ENCODE peak calls at places on chromosomes 11 and 22, in four cellular contexts. B is HepG2, W is uterus, C is body of pancreas. A is an unnamed sample.

GRCh38 chr22:42742940-42743339 is 22.3 kb upstream of the A4GALT start:
- DNase-seq in B (no peak), W (peak; percentile 56), C (no peak), A (peak; percentile 66)

GRCh38 chr11:44899959-44900358 is 50.7 kb downstream of the TP53I11 start:
- DNase-seq in B (peak; percentile 5), C (no peak), W (no peak), A (peak; percentile 28)

GRCh38 chr11:95035316-95035715 is 10.3 kb downstream of the KDM4E start:
- DNase-seq in C (no peak), B (no peak), W (no peak), A (no peak)

GRCh38 chr11:58787903-58788302 is 56.2 kb upstream of the GLYAT start:
- DNase-seq in C (no peak), W (no peak), B (no peak), A (no peak)

GRCh38 chr22:42111798-42112197 is 18.8 kb downstream of the CYP2D6 start:
- DNase-seq in B (no peak), C (no peak), W (no peak), A (no peak)

GRCh38 chr11:200224-201003 is 6.8 kb downstream of the BET1L start:
- DNase-seq in C (no peak), W (no peak), B (no peak), A (peak; percentile 10)

GRCh38 chr22:29916007-29916544 is 33.1 kb downstream of the MTMR3 start:
- DNase-seq in C (no peak), W (no peak), B (no peak), A (no peak)

GRCh38 chr22:50546326-50547230 is 879 bp downstream of the KLHDC7B start:
- DNase-seq in B (no peak), W (no peak), C (no peak), A (no peak)

GRCh38 chr22:17194213-17194612 is 25.0 kb downstream of the ADA2 start:
- DNase-seq in B (no peak), W (no peak), C (no peak), A (no peak)

GRCh38 chr22:29799217-29799680 is 32.1 kb downstream of the UQCR10 start:
- DNase-seq in C (peak; percentile 94), B (peak; percentile 90), W (peak; percentile 83), A (peak; percentile 88)

GRCh38 chr22:23841736-23842404 is 3.1 kb upstream of the DERL3 start:
- DNase-seq in B (no peak), C (no peak), W (no peak), A (no peak)

GRCh38 chr11:114563077-114563476 is 3.4 kb upstream of the NXPE1 start:
- DNase-seq in W (no peak), B (no peak), C (no peak), A (no peak)

GRCh38 chr11:122706689-122707088 is 51.2 kb downstream of the UBASH3B start:
- DNase-seq in W (no peak), C (no peak), B (peak; percentile 77), A (no peak)

GRCh38 chr11:119459293-119459976 is 36.5 kb upstream of the THY1 start:
- DNase-seq in W (no peak), C (no peak), B (no peak), A (no peak)

GRCh38 chr22:42461511-42461910 is 29.3 kb upstream of the NFAM1 start:
- DNase-seq in W (no peak), C (no peak), B (no peak), A (no peak)

GRCh38 chr22:36352775-36353507 is 34.8 kb downstream of the MYH9 start:
- DNase-seq in C (peak; percentile 94), B (peak; percentile 92), W (no peak), A (peak; percentile 82)
- TF ChIP-seq POLR2A in C (peak; percentile 44), B (no peak), W (no peak), A (no peak)

DNA sequence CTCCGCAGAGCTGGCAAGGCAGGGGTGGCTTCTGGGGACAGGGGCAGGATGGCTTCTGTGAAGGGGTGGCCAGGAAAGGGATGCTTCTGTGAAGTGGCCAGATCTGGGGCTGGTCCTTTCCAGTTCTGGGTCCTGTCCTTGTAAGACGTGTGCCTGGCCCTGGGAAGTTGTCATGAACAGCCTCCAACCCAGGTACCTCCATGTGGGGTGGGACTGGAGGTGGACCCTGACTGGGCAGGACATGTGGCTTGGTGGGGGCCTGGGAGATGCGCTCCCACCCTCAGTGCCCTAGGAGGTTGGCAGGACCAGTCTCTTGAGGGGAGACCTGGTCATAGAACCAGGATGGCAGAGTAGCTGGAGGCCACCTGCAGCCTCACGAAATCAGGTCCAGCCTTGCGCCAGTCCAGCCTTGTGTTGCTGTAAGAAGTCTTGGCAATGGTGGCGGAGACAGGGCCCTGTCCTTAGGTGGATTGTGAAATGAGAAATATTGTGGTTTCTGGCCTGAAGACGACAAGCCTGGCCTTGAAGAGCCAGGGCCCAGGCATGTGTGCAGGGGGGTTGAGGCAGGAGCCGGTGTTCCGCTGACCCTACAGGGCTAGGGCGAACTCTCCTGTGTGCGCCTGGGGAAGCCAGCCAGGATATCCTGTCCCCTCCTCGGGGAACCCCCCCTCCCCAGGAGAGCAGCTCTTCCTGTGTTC is 2.6 kb downstream of the KCNQ1 start:
- DNase-seq in W (no peak), B (no peak), C (no peak), A (peak; percentile 27)
- H3K4me1 ChIP-seq in W (no peaks in the 10 kb centered on the region), B (no peaks in the 10 kb centered on the region), C (peaks cover 55% of the 10 kb centered on the region), A (peaks cover 33% of the 10 kb centered on the region)

GRCh38 chr22:48507595-48508350 is 1319.9 kb downstream of the BRD1 start:
- DNase-seq in W (no peak), C (no peak), B (peak; percentile 10), A (no peak)
- TF ChIP-seq POLR2A in W (no peak), C (no peak), B (no peak), A (no peak)

GRCh38 chr11:46914910-46915309 is 3.4 kb downstream of the LRP4 start:
- DNase-seq in C (no peak), W (no peak), B (no peak), A (no peak)
- H3K4me1 ChIP-seq in C (peaks cover 28% of the 10 kb centered on the region), W (no peaks in the 10 kb centered on the region), B (peaks cover 22% of the 10 kb centered on the region), A (peaks cover 28% of the 10 kb centered on the region)

GRCh38 chr11:18707811-18708340 is 9.3 kb downstream of the TMEM86A start:
- DNase-seq in W (no peak), B (no peak), C (no peak), A (no peak)

GRCh38 chr11:18704045-18704645 is 5.6 kb downstream of the TMEM86A start:
- DNase-seq in C (no peak), B (no peak), W (no peak), A (no peak)

GRCh38 chr11:18706330-18707243 is 8.0 kb downstream of the TMEM86A start:
- DNase-seq in W (peak; percentile 74), C (peak; percentile 67), B (no peak), A (peak; percentile 76)

GRCh38 chr11:18704698-18705097 is 6.1 kb downstream of the TMEM86A start:
- DNase-seq in W (no peak), C (no peak), B (no peak), A (no peak)

DNA sequence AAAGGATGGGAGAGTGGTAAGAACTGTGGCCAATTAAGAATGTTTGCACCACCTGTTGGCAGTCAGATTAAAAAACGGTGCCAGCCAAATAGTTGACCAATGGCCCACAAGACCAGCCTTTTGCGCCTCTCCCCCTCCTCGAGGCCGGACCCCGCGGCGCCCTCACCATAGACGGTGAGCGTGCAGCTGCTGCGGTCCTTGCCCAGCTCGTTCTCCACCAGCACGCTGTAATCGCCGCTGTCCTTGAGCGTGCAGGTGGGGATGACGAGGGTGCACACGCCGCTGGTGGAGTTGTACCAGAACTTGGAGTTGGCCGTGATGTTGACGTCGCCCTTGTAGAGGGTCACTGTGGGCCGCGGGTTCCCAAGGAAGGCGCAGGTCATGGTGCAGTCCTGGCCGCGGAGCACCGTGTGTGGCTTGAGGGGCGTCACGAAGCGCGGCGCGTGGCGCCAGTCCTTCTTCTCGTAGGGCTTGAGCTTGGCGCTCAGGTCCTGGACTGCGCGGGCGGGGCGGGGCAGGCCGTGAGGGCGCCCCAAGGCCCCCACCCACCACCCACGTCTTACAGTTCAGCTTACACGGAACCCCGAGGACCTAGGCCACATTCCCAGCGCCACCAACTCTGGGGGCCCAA is 7.2 kb downstream of the TMEM86A start:
- DNase-seq in B (no peak), C (peak; percentile 44), W (peak; percentile 39), A (no peak)
- TF ChIP-seq POLR2A in B (no peak), C (no peak), W (no peak), A (no peak)

GRCh38 chr11:57481915-57482781 is 21.8 kb downstream of the RTN4RL2 start:
- DNase-seq in W (no peak), C (no peak), B (no peak), A (no peak)
- H3K4me1 ChIP-seq in W (no peaks in the 10 kb centered on the region), C (peaks cover 39% of the 10 kb centered on the region), B (peaks cover 30% of the 10 kb centered on the region), A (peaks cover 17% of the 10 kb centered on the region)

GRCh38 chr11:32108576-32108975 is 17.7 kb downstream of the RCN1 start:
- DNase-seq in B (no peak), W (no peak), C (no peak), A (no peak)
- TF ChIP-seq POLR2A in B (no peak), W (no peak), C (no peak), A (no peak)

GRCh38 chr11:12702999-12703453 is 28.8 kb downstream of the TEAD1 start:
- DNase-seq in C (no peak), B (no peak), W (no peak), A (no peak)

GRCh38 chr11:12706531-12707499 is 32.6 kb downstream of the TEAD1 start:
- DNase-seq in C (no peak), B (peak; percentile 57), W (no peak), A (peak; percentile 45)

GRCh38 chr11:12705874-12706273 is 31.7 kb downstream of the TEAD1 start:
- DNase-seq in B (no peak), W (no peak), C (no peak), A (no peak)

GRCh38 chr11:12701815-12702214 is 27.6 kb downstream of the TEAD1 start:
- DNase-seq in B (no peak), W (no peak), C (no peak), A (no peak)

DNA sequence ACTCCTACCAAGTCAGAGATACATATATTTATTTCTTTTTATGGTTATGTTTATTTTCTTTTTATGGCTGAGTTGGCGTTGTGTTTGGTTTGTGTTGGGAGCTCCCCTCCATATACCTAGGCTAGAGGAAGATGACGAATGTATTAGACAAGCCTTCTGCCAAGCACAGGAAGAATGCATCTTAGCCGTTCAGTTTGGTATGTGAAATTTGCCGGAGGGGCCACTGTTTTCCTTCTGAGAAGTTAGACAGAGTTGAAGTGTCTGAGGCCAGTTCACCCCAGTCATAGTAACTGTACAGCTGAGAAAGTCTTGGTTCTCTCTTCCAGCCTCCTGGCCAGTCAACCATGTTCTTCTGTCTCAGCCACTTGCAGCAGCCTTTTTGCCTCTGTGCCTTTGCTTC is 29.8 kb downstream of the TEAD1 start:
- DNase-seq in C (no peak), B (no peak), W (no peak), A (no peak)
- H3K4me1 ChIP-seq in C (peaks cover 33% of the 10 kb centered on the region), B (peaks cover 26% of the 10 kb centered on the region), W (peaks cover 3% of the 10 kb centered on the region), A (peaks cover 39% of the 10 kb centered on the region)